ENCODE peak calls at places on chromosomes 12 and 14, in nine cellular contexts. X is progenitor cell of endocrine pancreas; L is neural crest cell; R is lower leg skin; J is sigmoid colon; F is CD8-positive, alpha-beta T cell; G is fibroblast of lung; S is suprapubic skin; Y is prostate gland. C is an unnamed sample.

GRCh38 chr12:30970559-30971202 is 44.1 kb downstream of the TSPAN11 start:
- DNase-seq in X (no peak), J (no peak), Y (peak; percentile 36), S (no peak), F (no peak), G (no peak), L (no peak), R (no peak), C (peak; percentile 64)

GRCh38 chr12:94730846-94731245 is 80.5 kb upstream of the TMCC3 start:
- DNase-seq in F (no peak), J (no peak), L (no peak), S (no peak), G (no peak), R (no peak), Y (no peak), X (no peak), C (no peak)

GRCh38 chr12:50232206-50232605 is 51.1 kb downstream of the LIMA1 start:
- DNase-seq in F (no peak), X (no peak), R (no peak), Y (no peak), J (no peak), G (no peak), S (no peak), L (no peak), C (no peak)

GRCh38 chr12:93741741-93742085 is 64.5 kb downstream of the CRADD start:
- DNase-seq in G (peak; percentile 26), J (no peak), X (no peak), L (peak; percentile 28), S (no peak), F (no peak), R (no peak), Y (no peak), C (no peak)

GRCh38 chr12:81245458-81245857 is 167.6 kb downstream of the ACSS3 start:
- DNase-seq in F (no peak), J (no peak), L (no peak), S (no peak), G (no peak), R (no peak), Y (peak; percentile 82), X (no peak), C (no peak)

GRCh38 chr12:6626654-6627283 is 9.0 kb downstream of the LPAR5 start:
- DNase-seq in F (no peak), Y (no peak), G (no peak), R (no peak), S (no peak), L (no peak), J (no peak), X (no peak), C (no peak)

GRCh38 chr14:90583916-90584605 is 187.2 kb downstream of the CALM1 start:
- DNase-seq in X (no peak), F (no peak), S (no peak), Y (no peak), R (no peak), L (no peak), J (no peak), G (no peak), C (no peak)

GRCh38 chr12:112421363-112421762 is 2.6 kb downstream of the PTPN11 start:
- DNase-seq in G (no peak), X (no peak), R (no peak), Y (no peak), J (no peak), F (no peak), L (no peak), S (no peak), C (no peak)

GRCh38 chr14:100317897-100318808 is 5.0 kb upstream of the SLC25A47 start:
- DNase-seq in S (no peak), L (peak; percentile 69), G (peak; percentile 46), R (peak; percentile 93), J (peak; percentile 87), Y (peak; percentile 49), F (peak; percentile 43), X (peak; percentile 35), C (no peak)

GRCh38 chr14:28767851-28768548 is 1.4 kb downstream of the FOXG1 start:
- DNase-seq in L (no peak), S (no peak), J (no peak), Y (no peak), F (no peak), X (no peak), G (no peak), R (no peak), C (no peak)

GRCh38 chr14:95294834-95295599 is 24.7 kb downstream of the CLMN start:
- DNase-seq in S (no peak), F (no peak), R (no peak), G (peak; percentile 42), X (no peak), L (no peak), J (no peak), Y (no peak), C (no peak)

GRCh38 chr14:92874961-92875360 is 48.0 kb upstream of the CHGA start:
- DNase-seq in Y (no peak), F (no peak), X (no peak), G (no peak), L (no peak), S (no peak), J (no peak), R (no peak), C (no peak)

GRCh38 chr12:2891240-2892053 is 756 bp downstream of the TULP3 start:
- DNase-seq in R (peak; percentile 89), L (peak; percentile 46), G (peak; percentile 60), X (peak; percentile 52), J (peak; percentile 84), Y (peak; percentile 30), S (no peak), F (no peak), C (no peak)

GRCh38 chr12:13044002-13044858 is at the start of gene FAM234B:
- DNase-seq in L (peak; percentile 73), Y (peak; percentile 63), J (peak; percentile 88), S (peak; percentile 86), R (peak; percentile 96), F (peak; percentile 44), G (peak; percentile 56), X (peak; percentile 85), C (peak; percentile 83)
- TF ChIP-seq CTCF in L (peak; percentile 56), Y (no peak), J (no peak), S (no peak), R (no peak), F (peak; percentile 13), G (peak; percentile 2), X (peak; percentile 59), C (peak; percentile 11)

DNA sequence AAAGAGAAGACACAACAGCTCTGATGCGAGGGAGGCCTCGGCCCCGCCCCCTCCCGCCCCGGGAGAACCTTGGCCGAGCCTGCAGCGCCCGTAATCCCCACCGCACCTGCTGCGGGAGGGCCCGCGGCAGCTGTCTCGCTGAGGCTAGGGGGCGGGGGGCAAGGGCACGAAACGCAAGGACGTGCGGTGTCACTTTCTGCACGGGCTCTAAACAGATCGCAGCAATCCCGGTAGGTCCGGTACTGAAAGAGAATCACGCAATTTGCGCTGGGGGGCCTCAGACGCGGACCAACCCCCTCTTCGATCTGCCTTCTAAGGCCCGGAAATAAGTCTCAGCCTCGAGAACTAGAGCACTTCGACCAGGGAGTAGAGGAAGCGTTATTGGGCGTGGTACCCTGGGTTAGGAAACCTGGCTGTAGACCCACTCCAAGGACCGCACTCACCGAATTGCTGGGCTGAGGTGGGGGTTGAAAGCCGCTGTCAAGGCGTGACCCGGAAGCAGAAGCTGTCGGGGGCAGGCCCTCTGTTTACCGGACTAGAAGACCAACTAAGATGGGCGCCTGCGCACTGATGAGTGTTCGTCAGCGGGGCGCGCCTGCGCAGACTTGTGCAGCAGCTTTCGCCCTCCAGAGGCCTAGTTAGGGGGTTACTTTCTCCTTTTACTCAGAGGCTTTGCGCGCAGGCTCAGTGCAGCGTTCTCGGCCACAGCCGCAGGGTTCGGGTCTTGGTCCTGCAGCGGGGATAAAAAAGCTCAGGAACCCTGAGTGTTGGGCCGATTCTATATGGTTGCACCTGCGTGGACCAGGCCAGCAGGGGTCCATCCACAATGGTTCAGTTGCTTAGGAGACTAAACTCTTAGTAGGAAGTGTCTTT is at the start of gene ASB8:
- DNase-seq in F (peak; percentile 98), Y (peak; percentile 96), G (peak; percentile 95), X (peak; percentile 98), S (peak; percentile 99), L (peak; percentile 98), J (peak; percentile 100), R (peak; percentile 100), C (peak; percentile 37)
- TF ChIP-seq CTCF in F (peak; percentile 63), Y (peak; percentile 73), G (no peak), X (peak; percentile 44), S (peak; percentile 18), L (peak; percentile 54), J (peak; percentile 47), R (no peak), C (peak; percentile 34)

GRCh38 chr14:54877703-54878021 is 25.0 kb downstream of the GCH1 start:
- DNase-seq in S (no peak), X (no peak), G (no peak), R (no peak), J (no peak), Y (no peak), L (no peak), F (no peak), C (no peak)

GRCh38 chr14:54882521-54882920 is 20.1 kb downstream of the GCH1 start:
- DNase-seq in J (no peak), L (no peak), F (no peak), X (no peak), Y (no peak), G (no peak), S (no peak), R (peak; percentile 3), C (no peak)

GRCh38 chr14:54881761-54882401 is 20.7 kb downstream of the GCH1 start:
- DNase-seq in J (no peak), L (no peak), S (no peak), G (no peak), Y (no peak), X (no peak), F (no peak), R (peak; percentile 18), C (no peak)

GRCh38 chr14:54877015-54877702 is 25.5 kb downstream of the GCH1 start:
- DNase-seq in Y (no peak), L (no peak), F (no peak), R (no peak), J (no peak), X (no peak), G (peak; percentile 24), S (no peak), C (no peak)

GRCh38 chr14:54881235-54881760 is 21.3 kb downstream of the GCH1 start:
- DNase-seq in F (no peak), Y (peak; percentile 37), L (no peak), X (no peak), S (no peak), G (peak; percentile 66), R (peak; percentile 74), J (no peak), C (no peak)
- TF ChIP-seq CTCF in F (no peak), Y (no peak), L (no peak), X (no peak), S (no peak), G (no peak), R (no peak), J (no peak), C (no peak)

DNA sequence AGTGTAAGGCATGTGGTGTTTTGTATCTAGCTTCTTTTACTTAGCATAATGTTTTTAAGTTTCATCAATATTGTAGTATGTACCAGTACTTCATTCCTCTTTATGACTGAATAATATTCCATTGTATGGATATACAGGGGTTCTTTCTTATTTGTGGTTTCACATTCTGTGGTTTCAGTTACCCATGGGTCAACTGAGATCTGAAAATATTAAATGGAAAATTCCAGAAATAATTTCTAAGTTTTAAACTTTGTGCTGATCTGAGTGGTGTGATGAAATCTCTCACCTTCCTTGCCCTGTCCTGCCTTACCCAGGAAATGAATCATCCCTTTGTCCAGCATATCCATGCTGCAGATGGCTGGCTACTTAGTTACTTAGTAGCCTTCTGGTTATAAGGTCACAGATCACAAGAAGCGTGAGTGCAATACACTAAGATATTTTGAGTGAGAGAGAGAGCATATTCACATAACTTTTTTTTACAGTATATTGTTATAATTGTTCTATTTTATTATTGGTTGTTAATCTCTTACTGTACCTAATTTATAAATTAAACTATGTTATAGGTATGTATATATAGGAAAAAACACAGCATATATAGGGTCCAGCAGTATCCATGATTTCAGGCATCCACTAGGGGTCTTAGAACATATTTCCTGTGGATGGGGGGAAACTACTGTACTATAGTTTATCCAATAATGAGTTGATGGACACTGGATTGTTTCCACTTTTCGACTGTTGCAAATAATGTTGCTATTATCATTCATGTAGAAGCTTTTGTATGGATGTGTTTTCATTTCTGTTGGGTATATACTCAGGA is 59.6 kb upstream of the LRTM2 start:
- DNase-seq in G (peak; percentile 45), R (no peak), F (no peak), Y (no peak), S (no peak), X (no peak), L (no peak), J (no peak), C (no peak)
- TF ChIP-seq CTCF in G (no peak), R (no peak), F (no peak), Y (no peak), S (no peak), X (no peak), L (peak; percentile 10), J (no peak), C (no peak)